ENCODE peak calls at places on chromosomes 3 and 15, in seven cellular contexts. One of them, this sample, is unnamed. For H3K4me1, the result is how much of the 10 kb centered on the place peaks cover.

GRCh38 chr15:55552926-55553325 is 35.2 kb downstream of the PYGO1 start:
- DNase-seq in adipocyte: no peak
- DNase-seq in endodermal cell: peak
- DNase-seq in fibroblast of lung: peak
- DNase-seq in stomach: no peak
- DNase-seq in body of pancreas: no peak
- DNase-seq in left ventricle myocardium inferior: peak
- DNase-seq in this sample: no peak

GRCh38 chr3:79199966-79200365 is 567.8 kb downstream of the ROBO1 start:
- DNase-seq in adipocyte: no peak
- DNase-seq in endodermal cell: no peak
- DNase-seq in fibroblast of lung: peak
- DNase-seq in stomach: no peak
- DNase-seq in body of pancreas: no peak
- DNase-seq in left ventricle myocardium inferior: no peak
- DNase-seq in this sample: no peak

GRCh38 chr3:184732133-184732532 is 20.3 kb upstream of the MAGEF1 start:
- DNase-seq in adipocyte: no peak
- DNase-seq in endodermal cell: peak
- DNase-seq in fibroblast of lung: no peak
- DNase-seq in stomach: no peak
- DNase-seq in body of pancreas: no peak
- DNase-seq in left ventricle myocardium inferior: no peak
- DNase-seq in this sample: no peak

GRCh38 chr3:112136959-112137693 is 4.1 kb upstream of the GCSAM start:
- DNase-seq in adipocyte: peak
- DNase-seq in endodermal cell: peak
- DNase-seq in fibroblast of lung: peak
- DNase-seq in stomach: no peak
- DNase-seq in body of pancreas: no peak
- DNase-seq in left ventricle myocardium inferior: no peak
- DNase-seq in this sample: no peak

GRCh38 chr3:184565421-184566211 is 4.0 kb downstream of the EPHB3 start:
- DNase-seq in adipocyte: peak
- DNase-seq in endodermal cell: peak
- DNase-seq in fibroblast of lung: peak
- DNase-seq in stomach: peak
- DNase-seq in body of pancreas: peak
- DNase-seq in left ventricle myocardium inferior: no peak
- DNase-seq in this sample: peak

GRCh38 chr15:85494035-85494793 is 113.8 kb downstream of the AKAP13 start:
- DNase-seq in adipocyte: peak
- DNase-seq in endodermal cell: no peak
- DNase-seq in fibroblast of lung: peak
- DNase-seq in stomach: no peak
- DNase-seq in body of pancreas: no peak
- DNase-seq in left ventricle myocardium inferior: no peak
- DNase-seq in this sample: no peak

GRCh38 chr3:118817748-118818165 is 216.9 kb downstream of the IGSF11 start:
- DNase-seq in adipocyte: peak
- DNase-seq in endodermal cell: peak
- DNase-seq in fibroblast of lung: peak
- DNase-seq in stomach: peak
- DNase-seq in body of pancreas: peak
- DNase-seq in left ventricle myocardium inferior: no peak
- DNase-seq in this sample: no peak

GRCh38 chr3:108588616-108589015 is 622 bp downstream of the CIP2A start:
- DNase-seq in adipocyte: peak
- DNase-seq in endodermal cell: no peak
- DNase-seq in fibroblast of lung: no peak
- DNase-seq in stomach: no peak
- DNase-seq in body of pancreas: no peak
- DNase-seq in left ventricle myocardium inferior: no peak
- DNase-seq in this sample: no peak

GRCh38 chr3:141067559-141067958 is 16.4 kb downstream of the SPSB4 start:
- DNase-seq in adipocyte: no peak
- DNase-seq in endodermal cell: peak
- DNase-seq in fibroblast of lung: no peak
- DNase-seq in stomach: no peak
- DNase-seq in body of pancreas: no peak
- DNase-seq in left ventricle myocardium inferior: no peak
- DNase-seq in this sample: no peak

GRCh38 chr3:77807312-77807711 is 767.4 kb downstream of the ROBO2 start:
- DNase-seq in adipocyte: no peak
- DNase-seq in endodermal cell: no peak
- DNase-seq in fibroblast of lung: no peak
- DNase-seq in stomach: no peak
- DNase-seq in body of pancreas: no peak
- DNase-seq in left ventricle myocardium inferior: no peak
- DNase-seq in this sample: no peak

GRCh38 chr15:99956022-99956775 is 223.0 kb upstream of the LYSMD4 start:
- DNase-seq in adipocyte: no peak
- DNase-seq in endodermal cell: peak
- DNase-seq in fibroblast of lung: no peak
- DNase-seq in stomach: no peak
- DNase-seq in body of pancreas: no peak
- DNase-seq in left ventricle myocardium inferior: no peak
- DNase-seq in this sample: no peak

GRCh38 chr15:94576889-94577533 is 345.6 kb downstream of the MCTP2 start:
- DNase-seq in adipocyte: no peak
- DNase-seq in endodermal cell: peak
- DNase-seq in fibroblast of lung: no peak
- DNase-seq in stomach: peak
- DNase-seq in body of pancreas: peak
- DNase-seq in left ventricle myocardium inferior: no peak
- DNase-seq in this sample: peak

GRCh38 chr3:119418091-119418512 is 45.3 kb downstream of the TMEM39A start:
- DNase-seq in adipocyte: no peak
- DNase-seq in endodermal cell: peak
- DNase-seq in fibroblast of lung: no peak
- DNase-seq in stomach: no peak
- DNase-seq in body of pancreas: no peak
- DNase-seq in left ventricle myocardium inferior: no peak
- DNase-seq in this sample: no peak

GRCh38 chr3:194395767-194396527 is 3.1 kb downstream of the GP5 start:
- DNase-seq in adipocyte: peak
- DNase-seq in endodermal cell: peak
- DNase-seq in fibroblast of lung: no peak
- DNase-seq in stomach: no peak
- DNase-seq in body of pancreas: no peak
- DNase-seq in left ventricle myocardium inferior: peak
- DNase-seq in this sample: peak

DNA sequence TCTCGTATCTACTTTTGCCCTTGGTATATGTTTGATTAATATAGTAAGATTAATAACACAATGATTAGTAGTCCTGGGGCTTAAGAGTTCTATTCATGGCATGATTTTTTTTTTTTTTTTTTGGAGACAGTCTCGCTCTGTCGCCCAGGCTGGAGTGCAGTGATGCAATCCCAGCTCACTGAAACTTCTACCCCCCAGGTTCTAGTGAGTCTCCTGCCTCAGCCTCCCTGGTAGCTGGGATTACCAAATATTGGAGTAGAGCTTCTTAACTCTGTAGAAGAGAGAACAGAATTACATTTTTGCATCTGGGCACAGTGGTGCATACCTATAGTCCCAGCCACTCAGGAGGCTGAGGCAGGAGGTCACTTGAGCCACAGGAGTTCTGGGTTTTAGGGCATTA is 58.9 kb downstream of the RAB7A start:
- DNase-seq in adipocyte: no peak
- DNase-seq in endodermal cell: no peak
- DNase-seq in fibroblast of lung: no peak
- DNase-seq in stomach: no peak
- DNase-seq in body of pancreas: no peak
- DNase-seq in left ventricle myocardium inferior: no peak
- DNase-seq in this sample: no peak
- H3K4me1 ChIP-seq in adipocyte: under half
- H3K4me1 ChIP-seq in endodermal cell: under half
- H3K4me1 ChIP-seq in fibroblast of lung: under half
- H3K4me1 ChIP-seq in stomach: half or more
- H3K4me1 ChIP-seq in body of pancreas: under half
- H3K4me1 ChIP-seq in left ventricle myocardium inferior: half or more
- H3K4me1 ChIP-seq in this sample: under half

DNA sequence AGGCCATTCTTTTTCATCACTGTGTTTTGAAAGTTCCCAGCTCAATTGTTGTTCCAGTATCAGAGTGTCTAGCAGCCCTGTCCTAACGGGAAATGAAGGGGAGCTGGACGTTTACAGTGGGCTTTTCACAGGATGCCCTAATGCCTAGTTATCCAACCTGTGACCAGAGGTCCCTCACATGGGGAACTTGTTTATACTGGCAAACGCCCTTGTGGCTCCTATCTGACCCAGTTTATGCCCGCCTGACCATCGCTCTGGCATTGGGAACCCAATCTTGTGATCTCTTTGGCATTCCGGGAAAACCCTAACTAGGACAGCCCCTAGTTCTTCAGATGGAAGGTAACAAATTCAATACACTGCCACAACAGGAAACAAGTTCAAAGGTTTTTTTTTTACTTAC is 14.5 kb upstream of the MYRIP start:
- DNase-seq in adipocyte: no peak
- DNase-seq in endodermal cell: no peak
- DNase-seq in fibroblast of lung: no peak
- DNase-seq in stomach: no peak
- DNase-seq in body of pancreas: no peak
- DNase-seq in left ventricle myocardium inferior: no peak
- DNase-seq in this sample: no peak
- H3K4me3 ChIP-seq in adipocyte: no peak
- H3K4me3 ChIP-seq in endodermal cell: no peak
- H3K4me3 ChIP-seq in fibroblast of lung: no peak
- H3K4me3 ChIP-seq in stomach: no peak
- H3K4me3 ChIP-seq in body of pancreas: no peak
- H3K4me3 ChIP-seq in left ventricle myocardium inferior: no peak
- H3K4me3 ChIP-seq in this sample: no peak

GRCh38 chr3:189267981-189268613 is 96.3 kb downstream of the TPRG1 start:
- DNase-seq in adipocyte: peak
- DNase-seq in endodermal cell: peak
- DNase-seq in fibroblast of lung: peak
- DNase-seq in stomach: no peak
- DNase-seq in body of pancreas: no peak
- DNase-seq in left ventricle myocardium inferior: no peak
- DNase-seq in this sample: no peak
- H3K4me1 ChIP-seq in adipocyte: under half
- H3K4me1 ChIP-seq in endodermal cell: under half
- H3K4me1 ChIP-seq in fibroblast of lung: under half
- H3K4me1 ChIP-seq in stomach: under half
- H3K4me1 ChIP-seq in body of pancreas: under half
- H3K4me1 ChIP-seq in left ventricle myocardium inferior: under half
- H3K4me1 ChIP-seq in this sample: under half

DNA sequence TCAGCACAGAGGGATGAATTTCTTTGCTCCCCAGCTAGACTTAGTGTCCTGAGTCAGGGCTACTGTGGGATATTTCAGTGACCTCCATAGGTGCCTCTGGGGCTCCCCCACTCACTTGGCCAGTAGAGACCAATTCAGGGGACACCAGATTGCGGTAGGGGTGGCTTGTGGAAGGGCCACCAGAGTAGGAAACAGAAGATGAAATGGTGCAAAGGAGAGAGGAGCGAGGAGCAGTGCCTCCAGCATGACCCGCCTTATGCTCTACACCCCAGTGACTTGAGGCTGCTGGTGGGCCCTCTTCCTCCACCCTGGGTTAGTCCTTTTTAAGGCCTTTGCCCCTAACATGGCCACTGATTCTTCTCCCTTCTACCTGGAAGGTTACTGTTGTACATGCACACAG is 2.5 kb downstream of the AEN start:
- DNase-seq in adipocyte: no peak
- DNase-seq in endodermal cell: no peak
- DNase-seq in fibroblast of lung: no peak
- DNase-seq in stomach: no peak
- DNase-seq in body of pancreas: no peak
- DNase-seq in left ventricle myocardium inferior: no peak
- DNase-seq in this sample: no peak
- H3K4me3 ChIP-seq in adipocyte: peak
- H3K4me3 ChIP-seq in endodermal cell: peak
- H3K4me3 ChIP-seq in fibroblast of lung: peak
- H3K4me3 ChIP-seq in stomach: peak
- H3K4me3 ChIP-seq in body of pancreas: no peak
- H3K4me3 ChIP-seq in left ventricle myocardium inferior: no peak
- H3K4me3 ChIP-seq in this sample: no peak

GRCh38 chr3:99250821-99251355 is 349.4 kb upstream of the DCBLD2 start:
- DNase-seq in adipocyte: peak
- DNase-seq in endodermal cell: no peak
- DNase-seq in fibroblast of lung: no peak
- DNase-seq in stomach: no peak
- DNase-seq in body of pancreas: no peak
- DNase-seq in left ventricle myocardium inferior: no peak
- DNase-seq in this sample: no peak
- H3K4me1 ChIP-seq in adipocyte: half or more
- H3K4me1 ChIP-seq in endodermal cell: under half
- H3K4me1 ChIP-seq in fibroblast of lung: under half
- H3K4me1 ChIP-seq in stomach: under half
- H3K4me1 ChIP-seq in body of pancreas: under half
- H3K4me1 ChIP-seq in left ventricle myocardium inferior: under half
- H3K4me1 ChIP-seq in this sample: under half

DNA sequence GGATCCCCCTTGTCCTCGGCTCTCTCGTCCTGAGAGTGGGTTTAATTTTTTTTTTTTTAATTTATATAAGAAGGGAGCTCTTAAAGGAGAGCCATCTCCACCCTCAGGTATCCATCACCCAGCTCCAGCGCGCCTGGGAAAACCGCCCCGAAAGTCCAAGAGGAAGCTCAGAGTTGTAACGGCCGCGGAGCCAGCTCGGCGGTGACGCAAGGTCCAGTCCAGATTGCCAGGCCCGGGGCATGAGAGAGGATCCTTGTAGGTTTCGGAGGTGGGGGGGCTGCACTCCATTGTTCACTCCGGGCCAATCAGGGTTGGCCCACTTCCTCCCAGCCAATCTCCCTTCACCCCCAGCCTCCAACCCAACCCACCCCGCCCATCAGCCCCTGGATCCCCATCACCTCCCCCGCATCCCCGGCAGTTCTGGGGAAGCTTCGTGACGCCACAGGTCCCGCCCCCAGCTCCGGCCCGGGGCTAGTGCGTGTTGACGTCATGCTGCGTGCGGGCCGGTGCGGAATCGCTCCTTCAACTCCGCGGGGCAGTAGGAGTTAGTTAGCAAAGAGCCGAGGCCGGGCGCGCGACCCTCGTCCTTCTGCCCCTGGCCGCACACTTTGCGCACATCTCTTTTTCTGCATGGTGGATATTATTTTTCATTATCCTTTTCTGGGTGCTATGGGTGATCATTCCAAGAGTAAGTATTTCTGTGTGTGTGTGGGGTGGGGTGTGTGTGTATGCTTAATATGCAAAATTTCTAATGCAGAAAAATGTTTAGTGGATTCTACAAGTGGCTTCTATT is at the start of gene ISL2:
- DNase-seq in adipocyte: peak
- DNase-seq in endodermal cell: peak
- DNase-seq in fibroblast of lung: peak
- DNase-seq in stomach: peak
- DNase-seq in body of pancreas: peak
- DNase-seq in left ventricle myocardium inferior: no peak
- DNase-seq in this sample: peak
- H3K4me3 ChIP-seq in adipocyte: no peak
- H3K4me3 ChIP-seq in endodermal cell: peak
- H3K4me3 ChIP-seq in fibroblast of lung: peak
- H3K4me3 ChIP-seq in stomach: peak
- H3K4me3 ChIP-seq in body of pancreas: no peak
- H3K4me3 ChIP-seq in left ventricle myocardium inferior: peak
- H3K4me3 ChIP-seq in this sample: no peak